ENCODE peak calls at places on chromosomes 3 and 15, in seven cellular contexts. J is IMR-90, Q is neuronal stem cell, P is mesendoderm, L is H9, F is trophoblast cell, A is H1. H is an unnamed sample.

GRCh38 chr3:51718547-51719412 is 11.9 kb downstream of the GRM2 start:
- DNase-seq in F (peak; percentile 53), J (peak; percentile 20), A (peak; percentile 92), L (peak; percentile 92), Q (peak; percentile 63), P (peak; percentile 91), H (peak; percentile 23)

GRCh38 chr3:69746119-69746518 is 6.9 kb downstream of the MITF start:
- DNase-seq in J (peak; percentile 71), L (no peak), P (no peak), Q (no peak), F (no peak), A (no peak), H (peak; percentile 83)

GRCh38 chr3:184582583-184582982 is 21.0 kb downstream of the EPHB3 start:
- DNase-seq in J (no peak), F (peak; percentile 60), A (peak; percentile 72), Q (no peak), P (peak; percentile 95), L (peak; percentile 78), H (peak; percentile 76)

GRCh38 chr3:167876603-167877325 is 141.2 kb downstream of the SERPINI1 start:
- DNase-seq in Q (no peak), P (peak; percentile 36), L (no peak), J (peak; percentile 56), A (no peak), F (peak; percentile 8), H (peak; percentile 85)

GRCh38 chr3:129599607-129600006 is 6.9 kb downstream of the PLXND1 start:
- DNase-seq in A (peak; percentile 69), F (peak; percentile 63), P (peak; percentile 96), J (peak; percentile 82), L (peak; percentile 88), Q (no peak), H (peak; percentile 93)

GRCh38 chr3:10351013-10351735 is 30.3 kb upstream of the SEC13 start:
- DNase-seq in L (peak; percentile 69), F (no peak), J (no peak), P (peak; percentile 56), Q (no peak), A (no peak), H (no peak)

GRCh38 chr15:95655089-95655488 is 675.4 kb upstream of the NR2F2 start:
- DNase-seq in Q (no peak), L (no peak), F (no peak), P (no peak), J (peak; percentile 32), A (no peak), H (no peak)

GRCh38 chr3:25856902-25857518 is 67.1 kb downstream of the OXSM start:
- DNase-seq in F (peak; percentile 74), A (no peak), J (peak; percentile 67), P (peak; percentile 44), L (no peak), Q (no peak), H (peak; percentile 59)

GRCh38 chr15:69576035-69576526 is 123.5 kb downstream of the RPLP1 start:
- DNase-seq in P (no peak), Q (peak; percentile 17), F (peak; percentile 19), A (peak; percentile 72), J (no peak), L (peak; percentile 51), H (peak; percentile 32)

GRCh38 chr3:37892917-37893595 is 31.4 kb downstream of the CTDSPL start:
- DNase-seq in P (no peak), L (no peak), J (peak; percentile 18), F (no peak), A (no peak), Q (no peak), H (peak; percentile 82)

GRCh38 chr15:33278816-33279612 is 31.8 kb upstream of the RYR3 start:
- DNase-seq in J (peak; percentile 84), F (peak; percentile 82), Q (no peak), L (peak; percentile 71), P (peak; percentile 94), A (no peak), H (peak; percentile 89)

GRCh38 chr3:197028711-197029510 is 706 bp downstream of the MELTF start:
- DNase-seq in Q (no peak), F (no peak), J (no peak), L (peak; percentile 38), A (peak; percentile 61), P (peak; percentile 22), H (peak; percentile 17)

GRCh38 chr3:196140224-196140623 is 58.3 kb upstream of the TFRC start:
- DNase-seq in J (no peak), Q (no peak), F (no peak), L (no peak), P (no peak), A (no peak), H (no peak)

GRCh38 chr3:188219147-188219546 is 65.2 kb downstream of the LPP start:
- DNase-seq in P (no peak), F (no peak), A (no peak), L (no peak), Q (no peak), J (no peak), H (no peak)

GRCh38 chr3:123385981-123386380 is 62.9 kb downstream of the ADCY5 start:
- DNase-seq in Q (no peak), A (no peak), J (peak; percentile 31), L (no peak), P (no peak), F (no peak), H (no peak)

GRCh38 chr3:118754614-118755013 is 280.0 kb downstream of the IGSF11 start:
- DNase-seq in J (no peak), Q (no peak), F (no peak), P (no peak), A (no peak), L (no peak), H (no peak)

GRCh38 chr3:117661636-117662095 is 952.1 kb downstream of the TUSC7 start:
- DNase-seq in F (no peak), L (no peak), Q (no peak), J (peak; percentile 76), A (no peak), P (no peak), H (peak; percentile 17)

GRCh38 chr3:2514031-2514430 is 415.4 kb downstream of the CNTN4 start:
- DNase-seq in P (peak; percentile 11), L (no peak), F (no peak), Q (peak; percentile 72), J (no peak), A (no peak), H (no peak)

GRCh38 chr3:144636833-144637232 is 665.2 kb downstream of the DIPK2A start:
- DNase-seq in A (peak; percentile 56), F (peak; percentile 7), L (peak; percentile 68), J (no peak), P (peak; percentile 86), Q (no peak), H (peak; percentile 8)

DNA sequence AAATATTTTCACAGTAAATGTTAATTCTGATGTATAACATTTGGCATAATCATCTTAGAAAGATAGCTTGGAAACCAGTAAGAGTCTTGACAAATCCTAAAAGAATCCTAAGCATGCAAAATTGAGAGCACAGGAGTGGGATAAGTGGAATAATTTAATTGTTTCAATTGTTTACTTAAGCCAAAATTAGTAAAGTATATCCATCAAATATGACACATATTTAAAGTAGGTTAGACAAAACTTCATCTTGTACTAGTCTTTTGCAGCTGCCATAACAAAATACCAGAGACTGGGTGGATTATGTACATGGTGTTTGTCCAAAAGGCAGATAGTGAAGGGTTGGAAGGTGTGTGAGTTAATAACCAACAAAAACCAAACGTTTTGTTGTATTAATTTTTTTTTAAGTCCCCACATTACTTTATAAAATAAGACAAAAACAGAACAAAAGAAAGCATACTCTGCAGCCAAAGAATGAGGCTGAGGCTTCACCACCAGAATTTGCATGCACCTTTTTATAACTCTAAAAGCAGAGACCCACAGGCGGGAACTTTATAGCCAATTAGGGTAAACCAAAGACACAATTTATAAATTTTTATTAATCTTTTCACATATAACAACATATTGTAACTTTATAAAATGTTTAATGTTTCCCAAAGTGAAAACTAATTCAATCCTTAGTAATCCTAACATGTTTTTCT is 41.9 kb upstream of the CD200R1L start:
- DNase-seq in A (no peak), F (no peak), L (no peak), Q (no peak), J (peak; percentile 8), P (no peak), H (no peak)
- H3K23ac ChIP-seq in A (no peak overlapping the region), F (no peak overlapping the region), L (no peak overlapping the region), Q (no peak overlapping the region), J (no peak overlapping the region), P (no peak overlapping the region), H (no peak overlapping the region)

DNA sequence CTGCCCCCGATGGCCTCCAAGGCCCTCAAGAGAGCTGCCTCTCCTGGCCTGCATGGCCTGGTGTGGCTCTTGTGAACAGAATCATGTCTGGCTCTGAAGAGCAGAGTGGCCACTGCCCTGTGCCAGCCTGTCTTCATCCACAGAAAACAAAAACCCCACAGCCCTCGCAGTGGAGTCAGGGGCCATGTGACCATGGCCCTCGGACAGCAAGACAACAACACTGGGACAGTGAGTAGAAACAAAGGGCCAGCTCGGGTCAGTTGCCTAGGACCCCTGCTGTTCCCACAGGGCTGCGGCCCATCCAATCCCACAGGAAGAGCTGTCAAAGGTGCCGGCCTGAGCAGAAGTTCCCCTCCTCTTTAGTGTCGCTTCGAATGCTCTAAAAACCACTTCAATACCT is 72.5 kb downstream of the UMPS start:
- DNase-seq in J (no peak), L (no peak), A (no peak), Q (no peak), P (no peak), F (no peak), H (no peak)
- H3K4me1 ChIP-seq in J (peaks cover 8% of the 10 kb centered on the region), L (no peaks in the 10 kb centered on the region), A (peaks cover 2% of the 10 kb centered on the region), Q (peaks cover 11% of the 10 kb centered on the region), P (no peaks in the 10 kb centered on the region), F (peaks cover 14% of the 10 kb centered on the region), H (peaks cover 26% of the 10 kb centered on the region)

GRCh38 chr15:27832263-27832647 is 266.9 kb downstream of the OCA2 start:
- DNase-seq in L (no peak), P (no peak), A (no peak), Q (no peak), J (no peak), F (no peak), H (no peak)
- H4K8ac ChIP-seq in L (no peak overlapping the region), P (no peak overlapping the region), A (peak overlapping the region; percentile 35), Q (no peak overlapping the region), J (no peak overlapping the region), F (no peak overlapping the region), H (no peak overlapping the region)

DNA sequence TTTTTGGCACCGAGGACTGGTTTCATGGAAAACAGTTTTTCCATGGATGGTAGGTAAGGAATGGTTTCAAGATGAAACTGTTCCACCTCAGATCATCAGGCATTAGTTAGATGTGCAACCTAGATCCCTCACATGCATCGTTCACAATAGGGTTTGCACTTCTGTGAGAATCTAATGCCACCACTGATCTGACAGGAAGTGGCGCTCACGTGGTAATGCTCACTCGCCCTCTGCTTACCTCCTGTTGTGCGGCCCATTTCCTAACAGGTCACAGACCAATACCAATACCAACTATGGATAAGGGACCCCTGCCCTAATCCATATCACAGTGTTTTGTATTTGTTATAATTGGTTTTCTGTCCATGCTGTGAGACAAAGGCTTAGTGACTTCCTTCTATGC is 58.9 kb downstream of the SLMAP start:
- DNase-seq in F (no peak), A (no peak), Q (no peak), P (no peak), L (no peak), J (no peak), H (no peak)
- H3K23ac ChIP-seq in F (no peak overlapping the region), A (no peak overlapping the region), Q (no peak overlapping the region), P (peak overlapping the region; percentile 69), L (no peak overlapping the region), J (no peak overlapping the region), H (no peak overlapping the region)

H was measured in mesenchymal stem cell.